ENCODE peak calls at places on chromosomes 13 and 19, in eight cellular contexts. D is T-helper 1 cell; A is stimulated activated CD4-positive, alpha-beta T cell treated with anti-CD3 and anti-CD28 coated beads, TNF-alpha, amount 100 ng/mL, for 1 hour; W is naive thymus-derived CD8-positive, alpha-beta T cell; M is NT2/D1; Q is activated CD8-positive, alpha-beta T cell treated with anti-CD3 and anti-CD28 coated beads, Interleukin-2, amount 10 ng/mL, durations not matched to agents 7 days and 5 days; C is GM10248; V is EL. O is an unnamed sample.

GRCh38 chr19:58544591-58545285 is 874 bp downstream of the TRIM28 start:
- DNase-seq in D (peak), A (peak), W (peak), M (no peak), Q (peak), C (peak), V (no peak), O (peak)

GRCh38 chr13:99289674-99290337 is 17.4 kb downstream of the GPR183 start:
- DNase-seq in D (no peak), A (no peak), W (no peak), M (no peak), Q (no peak), C (no peak), V (no peak), O (no peak)

GRCh38 chr13:64810701-64811258 is 2419.4 kb downstream of the PCDH9 start:
- DNase-seq in D (no peak), A (no peak), W (no peak), M (no peak), Q (no peak), C (no peak), V (peak), O (no peak)

GRCh38 chr19:36482876-36483275 is 6.5 kb downstream of the ZNF566 start:
- DNase-seq in D (no peak), A (no peak), W (no peak), M (no peak), Q (no peak), C (no peak), V (no peak), O (no peak)

GRCh38 chr13:41060723-41061074 is 610 bp upstream of the WBP4 start:
- DNase-seq in D (peak), A (peak), W (peak), M (no peak), Q (peak), C (peak), V (peak), O (peak)

GRCh38 chr19:17328517-17329060 is 6.1 kb downstream of the ANO8 start:
- DNase-seq in D (peak), A (no peak), W (peak), M (no peak), Q (peak), C (no peak), V (no peak), O (no peak)

GRCh38 chr19:10828981-10829821 is 6.8 kb downstream of the TMED1 start:
- DNase-seq in D (no peak), A (no peak), W (no peak), M (no peak), Q (no peak), C (no peak), V (no peak), O (no peak)

GRCh38 chr19:45152504-45153338 is 8.1 kb downstream of the NKPD1 start:
- DNase-seq in D (peak), A (peak), W (peak), M (no peak), Q (peak), C (peak), V (peak), O (no peak)

GRCh38 chr19:3821156-3821555 is 35.0 kb upstream of the MATK start:
- DNase-seq in D (no peak), A (no peak), W (no peak), M (no peak), Q (no peak), C (no peak), V (no peak), O (no peak)

GRCh38 chr19:13208131-13208963 is 58.1 kb downstream of the IER2 start:
- DNase-seq in D (peak), A (peak), W (peak), M (no peak), Q (peak), C (peak), V (peak), O (peak)

GRCh38 chr13:52695856-52696255 is 43.2 kb downstream of the SUGT1 start:
- DNase-seq in D (no peak), A (no peak), W (no peak), M (no peak), Q (no peak), C (peak), V (peak), O (no peak)

O was measured in stimulated activated CD8-positive, alpha-beta memory T cell treated with anti-CD3 and anti-CD28 coated beads, Interleukin-4, amount 100 ng/mL, for 1 hour.